ENCODE peak calls at places on chromosomes 12 and 14, in seven cellular contexts. W is heart left ventricle, C is substantia nigra, F is HuH-7, N is retina, Y is tibial artery, M is HuH-7.5. O is an unnamed sample.

GRCh38 chr14:53152627-53152908 is 555 bp downstream of the DDHD1 start:
- DNase-seq in M (no peak), N (no peak), C (no peak), F (no peak), W (no peak), Y (no peak), O (no peak)

GRCh38 chr12:48159976-48160525 is 2.7 kb upstream of the ASB8 start:
- DNase-seq in F (no peak), C (no peak), W (no peak), N (no peak), Y (no peak), M (no peak), O (no peak)

GRCh38 chr12:76706099-76706498 is 57.8 kb upstream of the ZDHHC17 start:
- DNase-seq in Y (no peak), N (no peak), F (no peak), W (no peak), M (no peak), C (no peak), O (no peak)

GRCh38 chr14:24634158-24634557 is at the start of gene GZMB:
- DNase-seq in N (no peak), F (no peak), W (no peak), M (no peak), Y (no peak), C (no peak), O (no peak)

GRCh38 chr14:69812725-69813124 is 15.7 kb upstream of the SLC10A1 start:
- DNase-seq in W (no peak), N (no peak), Y (no peak), F (no peak), M (no peak), C (no peak), O (no peak)

GRCh38 chr12:94218244-94218643 is 69.9 kb downstream of the PLXNC1 start:
- DNase-seq in N (no peak), W (no peak), Y (no peak), F (no peak), M (no peak), C (no peak), O (no peak)

GRCh38 chr12:11795910-11796459 is 146.5 kb downstream of the ETV6 start:
- DNase-seq in W (no peak), C (no peak), N (no peak), M (no peak), F (no peak), Y (no peak), O (no peak)

GRCh38 chr12:131020326-131020725 is 66.6 kb downstream of the ADGRD1 start:
- DNase-seq in M (no peak), C (no peak), Y (no peak), N (no peak), W (no peak), F (no peak), O (no peak)

GRCh38 chr14:89543420-89543790 is 126.4 kb upstream of the FOXN3 start:
- DNase-seq in N (peak; percentile 55), C (peak; percentile 55), W (no peak), Y (no peak), F (no peak), M (no peak), O (no peak)

GRCh38 chr12:47885012-47885501 is 19.7 kb downstream of the VDR start:
- DNase-seq in N (no peak), W (no peak), C (no peak), F (no peak), M (no peak), Y (no peak), O (no peak)

GRCh38 chr14:90675399-90675798 is 140.8 kb downstream of the TTC7B start:
- DNase-seq in F (no peak), W (peak; percentile 69), N (no peak), C (peak; percentile 54), Y (peak; percentile 67), M (no peak), O (no peak)

GRCh38 chr12:108854453-108855283 is 2.7 kb downstream of the SSH1 start:
- DNase-seq in Y (peak; percentile 74), W (peak; percentile 79), N (no peak), M (no peak), C (no peak), F (no peak), O (no peak)

GRCh38 chr14:59739794-59740193 is 130.8 kb downstream of the RTN1 start:
- DNase-seq in C (peak; percentile 39), N (no peak), F (no peak), W (no peak), M (no peak), Y (peak; percentile 60), O (no peak)

GRCh38 chr14:31287294-31287972 is 79.8 kb upstream of the HECTD1 start:
- DNase-seq in W (no peak), M (no peak), Y (no peak), N (no peak), F (no peak), C (no peak), O (no peak)

GRCh38 chr14:50233335-50234250 is 2.2 kb upstream of the SOS2 start:
- DNase-seq in C (no peak), M (no peak), Y (no peak), N (no peak), W (no peak), F (peak; percentile 18), O (no peak)

GRCh38 chr12:125683748-125684381 is 618.6 kb downstream of the AACS start:
- DNase-seq in F (peak; percentile 10), C (no peak), N (peak; percentile 44), W (no peak), Y (no peak), M (no peak), O (no peak)

GRCh38 chr12:64400041-64400440 is 4.2 kb upstream of the XPOT start:
- DNase-seq in Y (no peak), W (no peak), F (no peak), C (peak; percentile 23), M (no peak), N (no peak), O (no peak)

GRCh38 chr14:71062581-71063303 is 155.5 kb downstream of the PCNX1 start:
- DNase-seq in N (no peak), Y (no peak), F (no peak), M (no peak), C (no peak), W (no peak), O (no peak)